ENCODE peak calls at places on chromosome 14, in eight cellular contexts. U is CD8-positive, alpha-beta T cell; I is lower lobe of right lung; R is astrocyte of the spinal cord; G is mucosa of descending colon; V is neuronal stem cell; H is BE2C; P is hepatocyte. Y is an unnamed sample.

GRCh38 chr14:22766457-22767322 is at the start of gene OXA1L:
- DNase-seq in H (peak), G (peak), P (peak), I (peak), U (peak), V (peak), R (peak), Y (peak)

GRCh38 chr14:55131782-55132181 is 2.7 kb downstream of the LGALS3 start:
- DNase-seq in U (no peak), I (no peak), R (no peak), G (no peak), P (no peak), H (no peak), V (no peak), Y (no peak)

GRCh38 chr14:98959958-98960616 is 311.9 kb downstream of the BCL11B start:
- DNase-seq in U (no peak), P (no peak), H (no peak), V (no peak), R (no peak), I (no peak), G (no peak), Y (peak)

GRCh38 chr14:80981673-80982072 is 26.3 kb downstream of the TSHR start:
- DNase-seq in H (no peak), G (no peak), P (no peak), V (no peak), U (no peak), R (no peak), I (no peak), Y (no peak)

GRCh38 chr14:100071545-100071944 is 6.3 kb downstream of the EVL start:
- DNase-seq in P (no peak), U (no peak), V (no peak), H (no peak), R (no peak), I (no peak), G (no peak), Y (no peak)

GRCh38 chr14:55348766-55349453 is 62.7 kb downstream of the ATG14 start:
- DNase-seq in G (no peak), V (no peak), P (no peak), U (no peak), H (no peak), R (no peak), I (no peak), Y (no peak)

GRCh38 chr14:75595211-75595610 is 16.8 kb downstream of the FLVCR2 start:
- DNase-seq in I (no peak), R (no peak), V (no peak), U (no peak), P (no peak), H (no peak), G (no peak), Y (no peak)

GRCh38 chr14:68779761-68780323 is 13.0 kb downstream of the ZFP36L1 start:
- DNase-seq in R (peak), H (no peak), V (no peak), U (peak), G (no peak), P (peak), I (no peak), Y (no peak)

GRCh38 chr14:79543966-79544365 is 667.3 kb downstream of the DIO2 start:
- DNase-seq in P (peak), R (peak), I (no peak), V (no peak), U (no peak), H (no peak), G (no peak), Y (peak)

GRCh38 chr14:82676403-82676802 is 1142.8 kb upstream of the SEL1L start:
- DNase-seq in R (no peak), H (no peak), P (no peak), V (no peak), I (no peak), G (no peak), U (no peak), Y (no peak)
- H3K4me3 ChIP-seq in R (no peak), H (no peak), P (no peak), V (no peak), I (no peak), G (no peak), U (no peak), Y (no peak)

GRCh38 chr14:77044776-77045569 is 16.5 kb upstream of the IRF2BPL start:
- DNase-seq in V (no peak), P (peak), R (no peak), G (no peak), I (no peak), H (no peak), U (no peak), Y (no peak)

GRCh38 chr14:77045570-77045890 is 17.0 kb upstream of the IRF2BPL start:
- DNase-seq in G (peak), R (no peak), V (no peak), U (no peak), P (no peak), I (peak), H (no peak), Y (no peak)

GRCh38 chr14:77041837-77042557 is 13.5 kb upstream of the IRF2BPL start:
- DNase-seq in H (no peak), P (peak), I (no peak), U (no peak), R (peak), G (no peak), V (no peak), Y (peak)

GRCh38 chr14:77043984-77044485 is 15.5 kb upstream of the IRF2BPL start:
- DNase-seq in G (no peak), U (no peak), I (no peak), V (no peak), P (no peak), H (no peak), R (no peak), Y (no peak)

GRCh38 chr14:77043177-77043983 is 14.9 kb upstream of the IRF2BPL start:
- DNase-seq in I (no peak), U (no peak), H (no peak), R (peak), V (no peak), G (peak), P (no peak), Y (peak)
- H3K4me3 ChIP-seq in I (no peak), U (no peak), H (no peak), R (no peak), V (no peak), G (no peak), P (no peak), Y (no peak)

DNA sequence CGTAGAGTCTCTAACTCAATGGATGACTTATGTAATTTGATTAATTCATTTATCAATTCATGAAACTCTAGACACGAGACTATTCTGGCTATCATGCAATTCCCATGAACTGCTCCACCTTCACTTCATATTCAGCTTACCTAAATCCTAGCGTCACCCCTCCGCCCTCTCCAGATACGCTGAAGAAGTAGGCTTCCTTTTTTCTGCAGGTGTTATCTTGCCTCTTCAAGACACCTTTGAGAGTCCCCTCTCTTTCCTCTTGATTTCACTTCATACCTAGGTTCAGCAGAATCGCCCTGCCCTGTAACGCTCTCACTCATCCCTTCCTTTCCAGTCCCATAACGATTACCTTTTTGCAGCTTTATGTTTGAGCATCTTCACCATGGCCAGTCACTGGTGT is 4.0 kb upstream of the RNASE4 start:
- DNase-seq in I (no peak), V (no peak), G (no peak), H (no peak), U (no peak), P (no peak), R (no peak), Y (no peak)
- H3K4me3 ChIP-seq in I (no peak), V (no peak), G (no peak), H (peak), U (no peak), P (peak), R (no peak), Y (peak)

DNA sequence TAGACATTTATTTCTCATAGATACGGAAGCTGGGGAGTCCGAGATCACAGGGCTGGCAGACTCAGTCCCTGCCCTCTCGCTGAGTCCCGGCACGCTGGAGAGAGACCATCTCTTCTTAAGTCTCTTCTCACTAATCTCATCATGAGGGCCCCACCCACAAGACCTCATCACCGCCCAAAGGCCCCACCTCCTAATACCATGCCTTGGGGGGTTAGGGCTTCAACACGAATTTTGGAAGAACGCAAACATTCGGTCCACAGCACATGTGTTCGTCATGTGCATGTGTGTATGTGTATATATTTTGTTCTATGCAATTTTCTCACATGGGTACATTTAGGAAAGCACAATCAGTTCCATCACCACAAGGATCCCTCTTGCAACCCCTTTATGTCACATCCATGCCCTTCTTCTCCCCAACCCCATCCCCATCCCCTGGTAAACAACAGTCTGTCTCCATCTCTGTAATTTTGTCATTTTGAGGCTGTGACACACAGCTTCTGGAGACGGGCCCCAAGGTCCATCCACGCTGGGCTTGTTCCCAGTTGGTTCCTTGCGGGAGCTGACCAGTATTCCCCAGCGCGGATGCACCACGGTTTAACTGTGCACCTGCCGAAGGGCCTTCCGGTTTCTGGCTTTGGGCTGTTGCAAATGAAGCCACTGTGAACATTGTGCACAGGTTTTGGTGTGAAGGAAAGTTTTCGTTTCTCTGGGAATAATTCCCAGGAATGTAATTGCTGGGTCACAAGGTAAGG is 317.5 kb upstream of the DIO3 start:
- DNase-seq in R (no peak), H (no peak), G (no peak), U (no peak), V (no peak), I (no peak), P (no peak), Y (no peak)
- H3K4me3 ChIP-seq in R (no peak), H (no peak), G (no peak), U (no peak), V (no peak), I (no peak), P (no peak), Y (no peak)

GRCh38 chr14:61255968-61256367 is 25.2 kb downstream of the TMEM30B start:
- DNase-seq in U (no peak), R (no peak), I (no peak), G (no peak), P (no peak), V (no peak), H (no peak), Y (no peak)

GRCh38 chr14:61254803-61255526 is 26.2 kb downstream of the TMEM30B start:
- DNase-seq in H (no peak), R (no peak), I (no peak), G (no peak), U (no peak), P (no peak), V (no peak), Y (no peak)

GRCh38 chr14:61258985-61259384 is 22.2 kb downstream of the TMEM30B start:
- DNase-seq in U (no peak), G (no peak), H (no peak), R (no peak), V (no peak), I (no peak), P (peak), Y (no peak)

GRCh38 chr14:61256826-61257468 is 24.2 kb downstream of the TMEM30B start:
- DNase-seq in R (peak), H (no peak), I (no peak), G (no peak), V (no peak), U (no peak), P (no peak), Y (no peak)

GRCh38 chr14:61257469-61258057 is 23.6 kb downstream of the TMEM30B start:
- DNase-seq in H (no peak), R (no peak), G (no peak), P (peak), I (no peak), V (no peak), U (no peak), Y (no peak)
- H3K4me3 ChIP-seq in H (no peak), R (no peak), G (no peak), P (no peak), I (no peak), V (no peak), U (no peak), Y (no peak)

GRCh38 chr14:70121521-70121920 is 67.2 kb downstream of the SLC8A3 start:
- DNase-seq in V (peak), P (no peak), R (no peak), I (no peak), G (no peak), H (no peak), U (no peak), Y (no peak)
- H3K4me3 ChIP-seq in V (no peak), P (no peak), R (no peak), I (no peak), G (no peak), H (no peak), U (no peak), Y (no peak)